ENCODE peak calls at places on chromosomes 13 and 19, in nine cellular contexts. T, U, H, D, Z, Q, G, X and S are unnamed samples.

GRCh38 chr13:36806102-36806501 is 12.9 kb upstream of the RFXAP start:
- DNase-seq in Z (no peak), T (no peak), H (no peak), Q (no peak), U (no peak), D (no peak), X (no peak), G (no peak), S (no peak)

GRCh38 chr13:113927661-113928581 is 46.0 kb downstream of the C13orf46 start:
- DNase-seq in H (no peak), Z (peak; percentile 11), D (peak; percentile 98), T (peak; percentile 40), Q (peak; percentile 54), G (no peak), U (peak; percentile 100), X (no peak), S (peak; percentile 99)

GRCh38 chr13:66657165-66657895 is 572.8 kb downstream of the PCDH9 start:
- DNase-seq in U (peak; percentile 90), H (peak; percentile 98), G (no peak), Q (no peak), D (peak; percentile 98), Z (peak; percentile 93), T (no peak), X (peak; percentile 85), S (peak; percentile 92)

GRCh38 chr13:110519506-110519905 is 42.0 kb downstream of the RAB20 start:
- DNase-seq in G (no peak), D (no peak), Q (no peak), Z (no peak), T (no peak), H (no peak), X (no peak), U (no peak), S (no peak)

GRCh38 chr19:33394006-33394722 is 20.7 kb downstream of the CEBPG start:
- DNase-seq in Z (no peak), Q (peak; percentile 58), X (no peak), G (no peak), U (peak; percentile 93), T (no peak), D (peak; percentile 86), H (no peak), S (peak; percentile 92)

GRCh38 chr13:73880365-73880764 is 253.8 kb downstream of the KLF12 start:
- DNase-seq in Z (no peak), T (no peak), Q (no peak), D (no peak), U (peak; percentile 2), X (peak; percentile 27), G (no peak), H (peak; percentile 15), S (no peak)

GRCh38 chr13:114339779-114340534 is 25.7 kb downstream of the CHAMP1 start:
- DNase-seq in Q (no peak), Z (peak; percentile 62), T (no peak), D (peak; percentile 53), X (peak; percentile 8), G (no peak), U (peak; percentile 66), H (peak; percentile 50), S (peak; percentile 12)

GRCh38 chr19:55586976-55587668 is 6.5 kb upstream of the ZNF579 start:
- DNase-seq in H (peak; percentile 85), Q (peak; percentile 98), X (peak; percentile 78), G (peak; percentile 85), Z (peak; percentile 96), D (peak; percentile 86), U (peak; percentile 80), T (peak; percentile 98), S (peak; percentile 93)

GRCh38 chr19:4660993-4661392 is 9.1 kb downstream of the MYDGF start:
- DNase-seq in Q (no peak), U (no peak), G (no peak), X (no peak), T (no peak), H (no peak), Z (no peak), D (no peak), S (no peak)

GRCh38 chr13:100922599-100922998 is 248.0 kb upstream of the TMTC4 start:
- DNase-seq in Z (no peak), G (no peak), D (no peak), U (no peak), T (no peak), X (no peak), Q (no peak), H (no peak), S (no peak)

GRCh38 chr19:1027953-1028902 is 1.8 kb downstream of the CNN2 start:
- DNase-seq in D (peak; percentile 96), T (peak; percentile 92), Z (peak; percentile 73), X (no peak), U (peak; percentile 98), Q (peak; percentile 97), G (peak; percentile 58), H (no peak), S (peak; percentile 88)

GRCh38 chr19:46573679-46574522 is 27.2 kb upstream of the CALM3 start:
- DNase-seq in X (no peak), Q (no peak), T (peak; percentile 50), D (no peak), U (no peak), Z (no peak), H (no peak), G (no peak), S (no peak)

GRCh38 chr13:24208314-24208713 is 47.8 kb downstream of the SPATA13 start:
- DNase-seq in D (peak; percentile 89), T (no peak), Z (peak; percentile 84), G (no peak), Q (no peak), U (peak; percentile 86), H (no peak), X (no peak), S (no peak)

GRCh38 chr19:45402469-45403070 is 2.3 kb downstream of the PPP1R13L start:
- DNase-seq in U (peak; percentile 44), T (peak; percentile 94), Z (no peak), H (no peak), G (peak; percentile 26), D (no peak), X (no peak), Q (peak; percentile 95), S (no peak)

GRCh38 chr13:40672310-40673060 is 6.0 kb upstream of the FOXO1 start:
- DNase-seq in T (no peak), G (no peak), D (peak; percentile 80), H (peak; percentile 69), U (peak; percentile 26), X (peak; percentile 64), Z (no peak), Q (peak; percentile 63), S (peak; percentile 81)

GRCh38 chr13:32878172-32878571 is 138.1 kb upstream of the KL start:
- DNase-seq in U (peak; percentile 12), T (no peak), Q (no peak), X (no peak), Z (no peak), D (peak; percentile 12), H (no peak), G (no peak), S (no peak)

GRCh38 chr13:107803822-107804495 is 411.4 kb downstream of the LIG4 start:
- DNase-seq in T (no peak), D (no peak), X (no peak), U (no peak), G (no peak), Z (no peak), H (no peak), Q (no peak), S (no peak)

GRCh38 chr19:49800771-49801170 is 12.3 kb downstream of the FUZ start:
- DNase-seq in G (no peak), X (no peak), T (no peak), U (no peak), H (no peak), D (no peak), Z (no peak), Q (no peak), S (no peak)

GRCh38 chr13:99313473-99313872 is 6.3 kb upstream of the GPR183 start:
- DNase-seq in D (no peak), Z (no peak), H (no peak), U (peak; percentile 70), Q (peak; percentile 42), T (no peak), X (no peak), G (no peak), S (no peak)

GRCh38 chr13:29162638-29163037 is 342.5 kb downstream of the MTUS2 start:
- DNase-seq in X (no peak), Q (no peak), D (no peak), T (no peak), U (peak; percentile 61), Z (no peak), G (no peak), H (no peak), S (no peak)

GRCh38 chr19:47714339-47714738 is 1.1 kb downstream of the EHD2 start:
- DNase-seq in H (no peak), D (no peak), Z (no peak), T (no peak), U (no peak), Q (no peak), X (no peak), G (no peak), S (no peak)

GRCh38 chr13:34308725-34309124 is 490.8 kb downstream of the RFC3 start:
- DNase-seq in U (peak; percentile 85), Z (no peak), D (peak; percentile 24), X (no peak), Q (no peak), T (no peak), H (no peak), G (no peak), S (no peak)

GRCh38 chr13:102948006-102948405 is 102.2 kb downstream of the ERCC5 start:
- DNase-seq in U (no peak), T (no peak), G (no peak), X (no peak), D (peak; percentile 2), H (no peak), Z (no peak), Q (no peak), S (no peak)

GRCh38 chr19:29665215-29665825 is at the start of gene PLEKHF1:
- DNase-seq in Z (peak; percentile 83), X (no peak), G (peak; percentile 79), Q (peak; percentile 99), H (peak; percentile 74), D (peak; percentile 67), U (peak; percentile 73), T (peak; percentile 96), S (peak; percentile 83)

GRCh38 chr13:66009241-66009640 is 1220.9 kb downstream of the PCDH9 start:
- DNase-seq in U (no peak), D (no peak), Q (no peak), X (no peak), H (no peak), G (no peak), Z (no peak), T (no peak), S (no peak)

GRCh38 chr13:20891768-20892167 is 10.8 kb downstream of the XPO4 start:
- DNase-seq in U (no peak), D (no peak), Z (no peak), T (no peak), X (no peak), H (no peak), G (no peak), Q (no peak), S (no peak)

GRCh38 chr13:23750383-23751121 is 138.6 kb downstream of the MIPEP start:
- DNase-seq in G (no peak), H (no peak), T (no peak), X (no peak), U (no peak), D (no peak), Q (no peak), Z (no peak), S (no peak)

GRCh38 chr19:9498183-9498902 is at the start of gene ZNF560:
- DNase-seq in D (peak; percentile 3), T (peak; percentile 55), X (no peak), Q (peak; percentile 47), U (peak; percentile 11), G (no peak), H (no peak), Z (no peak), S (no peak)

GRCh38 chr19:49113762-49114629 is at the start of gene LIN7B:
- DNase-seq in U (peak; percentile 54), Q (peak; percentile 97), T (peak; percentile 88), X (peak; percentile 55), D (peak; percentile 46), H (peak; percentile 81), Z (no peak), G (peak; percentile 75), S (peak; percentile 81)

GRCh38 chr19:40240332-40240731 is 13.8 kb upstream of the CCNP start:
- DNase-seq in G (no peak), X (no peak), Z (no peak), D (no peak), H (no peak), U (no peak), Q (no peak), T (no peak), S (no peak)

GRCh38 chr19:56066152-56067023 is 54.7 kb downstream of the ZNF787 start:
- DNase-seq in Q (peak; percentile 95), X (no peak), U (peak; percentile 22), G (peak; percentile 50), T (peak; percentile 92), H (peak; percentile 23), Z (peak; percentile 59), D (peak; percentile 40), S (no peak)